ENCODE peak calls at places on chromosome 1, in eight cellular contexts. One of them, this sample, is unnamed.

GRCh38 chr1:45793942-45794604 is 9.3 kb upstream of the MAST2 start:
- DNase-seq in cardiac septum: no peak
- DNase-seq in posterior cingulate gyrus: no peak
- DNase-seq in activated CD8-positive, alpha-beta T cell treated with anti-CD3 and anti-CD28 coated beads for 36 hours: no peak
- DNase-seq in T follicular helper cell: no peak
- DNase-seq in fibroblast of the aortic adventitia: no peak
- DNase-seq in ELF-1: no peak
- DNase-seq in PC-9: no peak
- DNase-seq in this sample: peak

GRCh38 chr1:173580081-173580480 is 22.8 kb downstream of the SLC9C2 start:
- DNase-seq in cardiac septum: no peak
- DNase-seq in posterior cingulate gyrus: no peak
- DNase-seq in activated CD8-positive, alpha-beta T cell treated with anti-CD3 and anti-CD28 coated beads for 36 hours: no peak
- DNase-seq in T follicular helper cell: no peak
- DNase-seq in fibroblast of the aortic adventitia: no peak
- DNase-seq in ELF-1: no peak
- DNase-seq in PC-9: no peak
- DNase-seq in this sample: no peak

GRCh38 chr1:94325379-94326302 is 88.3 kb upstream of the ARHGAP29 start:
- DNase-seq in cardiac septum: no peak
- DNase-seq in posterior cingulate gyrus: no peak
- DNase-seq in activated CD8-positive, alpha-beta T cell treated with anti-CD3 and anti-CD28 coated beads for 36 hours: no peak
- DNase-seq in T follicular helper cell: no peak
- DNase-seq in fibroblast of the aortic adventitia: peak
- DNase-seq in ELF-1: no peak
- DNase-seq in PC-9: peak
- DNase-seq in this sample: no peak

GRCh38 chr1:227895828-227896685 is 51.7 kb downstream of the WNT9A start:
- DNase-seq in cardiac septum: peak
- DNase-seq in posterior cingulate gyrus: peak
- DNase-seq in activated CD8-positive, alpha-beta T cell treated with anti-CD3 and anti-CD28 coated beads for 36 hours: no peak
- DNase-seq in T follicular helper cell: no peak
- DNase-seq in fibroblast of the aortic adventitia: no peak
- DNase-seq in ELF-1: peak
- DNase-seq in PC-9: no peak
- DNase-seq in this sample: peak

GRCh38 chr1:64956733-64957441 is 9.5 kb downstream of the JAK1 start:
- DNase-seq in cardiac septum: no peak
- DNase-seq in posterior cingulate gyrus: no peak
- DNase-seq in activated CD8-positive, alpha-beta T cell treated with anti-CD3 and anti-CD28 coated beads for 36 hours: peak
- DNase-seq in T follicular helper cell: no peak
- DNase-seq in fibroblast of the aortic adventitia: no peak
- DNase-seq in ELF-1: no peak
- DNase-seq in PC-9: no peak
- DNase-seq in this sample: no peak

GRCh38 chr1:246961939-246962373 is 30.2 kb upstream of the AHCTF1 start:
- DNase-seq in cardiac septum: peak
- DNase-seq in posterior cingulate gyrus: no peak
- DNase-seq in activated CD8-positive, alpha-beta T cell treated with anti-CD3 and anti-CD28 coated beads for 36 hours: no peak
- DNase-seq in T follicular helper cell: no peak
- DNase-seq in fibroblast of the aortic adventitia: no peak
- DNase-seq in ELF-1: no peak
- DNase-seq in PC-9: no peak
- DNase-seq in this sample: peak

GRCh38 chr1:60936052-60936619 is 146.2 kb upstream of the NFIA start:
- DNase-seq in cardiac septum: no peak
- DNase-seq in posterior cingulate gyrus: no peak
- DNase-seq in activated CD8-positive, alpha-beta T cell treated with anti-CD3 and anti-CD28 coated beads for 36 hours: no peak
- DNase-seq in T follicular helper cell: no peak
- DNase-seq in fibroblast of the aortic adventitia: peak
- DNase-seq in ELF-1: no peak
- DNase-seq in PC-9: no peak
- DNase-seq in this sample: no peak

GRCh38 chr1:77465922-77466321 is 184.1 kb downstream of the AK5 start:
- DNase-seq in cardiac septum: no peak
- DNase-seq in posterior cingulate gyrus: no peak
- DNase-seq in activated CD8-positive, alpha-beta T cell treated with anti-CD3 and anti-CD28 coated beads for 36 hours: no peak
- DNase-seq in T follicular helper cell: no peak
- DNase-seq in fibroblast of the aortic adventitia: no peak
- DNase-seq in ELF-1: no peak
- DNase-seq in PC-9: no peak
- DNase-seq in this sample: no peak

GRCh38 chr1:214146523-214146922 is 134.4 kb upstream of the SMYD2 start:
- DNase-seq in cardiac septum: no peak
- DNase-seq in posterior cingulate gyrus: no peak
- DNase-seq in activated CD8-positive, alpha-beta T cell treated with anti-CD3 and anti-CD28 coated beads for 36 hours: peak
- DNase-seq in T follicular helper cell: no peak
- DNase-seq in fibroblast of the aortic adventitia: no peak
- DNase-seq in ELF-1: no peak
- DNase-seq in PC-9: no peak
- DNase-seq in this sample: no peak

GRCh38 chr1:54016343-54017282 is 1.4 kb downstream of the LDLRAD1 start:
- DNase-seq in cardiac septum: no peak
- DNase-seq in posterior cingulate gyrus: no peak
- DNase-seq in activated CD8-positive, alpha-beta T cell treated with anti-CD3 and anti-CD28 coated beads for 36 hours: no peak
- DNase-seq in T follicular helper cell: no peak
- DNase-seq in fibroblast of the aortic adventitia: peak
- DNase-seq in ELF-1: peak
- DNase-seq in PC-9: peak
- DNase-seq in this sample: no peak

GRCh38 chr1:5798151-5798730 is 194.0 kb downstream of the NPHP4 start:
- DNase-seq in cardiac septum: no peak
- DNase-seq in posterior cingulate gyrus: peak
- DNase-seq in activated CD8-positive, alpha-beta T cell treated with anti-CD3 and anti-CD28 coated beads for 36 hours: no peak
- DNase-seq in T follicular helper cell: no peak
- DNase-seq in fibroblast of the aortic adventitia: no peak
- DNase-seq in ELF-1: peak
- DNase-seq in PC-9: no peak
- DNase-seq in this sample: no peak

GRCh38 chr1:40036574-40036973 is 4.0 kb upstream of the CAP1 start:
- DNase-seq in cardiac septum: peak
- DNase-seq in posterior cingulate gyrus: peak
- DNase-seq in activated CD8-positive, alpha-beta T cell treated with anti-CD3 and anti-CD28 coated beads for 36 hours: no peak
- DNase-seq in T follicular helper cell: no peak
- DNase-seq in fibroblast of the aortic adventitia: peak
- DNase-seq in ELF-1: no peak
- DNase-seq in PC-9: no peak
- DNase-seq in this sample: no peak

GRCh38 chr1:228308085-228308601 is 98.5 kb downstream of the TRIM11 start:
- DNase-seq in cardiac septum: peak
- DNase-seq in posterior cingulate gyrus: no peak
- DNase-seq in activated CD8-positive, alpha-beta T cell treated with anti-CD3 and anti-CD28 coated beads for 36 hours: no peak
- DNase-seq in T follicular helper cell: no peak
- DNase-seq in fibroblast of the aortic adventitia: no peak
- DNase-seq in ELF-1: no peak
- DNase-seq in PC-9: no peak
- DNase-seq in this sample: no peak

GRCh38 chr1:21882721-21883415 is 54.2 kb downstream of the HSPG2 start:
- DNase-seq in cardiac septum: no peak
- DNase-seq in posterior cingulate gyrus: no peak
- DNase-seq in activated CD8-positive, alpha-beta T cell treated with anti-CD3 and anti-CD28 coated beads for 36 hours: no peak
- DNase-seq in T follicular helper cell: no peak
- DNase-seq in fibroblast of the aortic adventitia: no peak
- DNase-seq in ELF-1: no peak
- DNase-seq in PC-9: no peak
- DNase-seq in this sample: no peak

GRCh38 chr1:3976821-3977220 is 76.7 kb upstream of the C1orf174 start:
- DNase-seq in cardiac septum: no peak
- DNase-seq in posterior cingulate gyrus: peak
- DNase-seq in activated CD8-positive, alpha-beta T cell treated with anti-CD3 and anti-CD28 coated beads for 36 hours: no peak
- DNase-seq in T follicular helper cell: no peak
- DNase-seq in fibroblast of the aortic adventitia: no peak
- DNase-seq in ELF-1: no peak
- DNase-seq in PC-9: no peak
- DNase-seq in this sample: no peak

GRCh38 chr1:26034504-26035202 is 11.3 kb downstream of the SLC30A2 start:
- DNase-seq in cardiac septum: no peak
- DNase-seq in posterior cingulate gyrus: no peak
- DNase-seq in activated CD8-positive, alpha-beta T cell treated with anti-CD3 and anti-CD28 coated beads for 36 hours: no peak
- DNase-seq in T follicular helper cell: no peak
- DNase-seq in fibroblast of the aortic adventitia: no peak
- DNase-seq in ELF-1: no peak
- DNase-seq in PC-9: no peak
- DNase-seq in this sample: peak

GRCh38 chr1:192974701-192975100 is 84.5 kb downstream of the UCHL5 start:
- DNase-seq in cardiac septum: no peak
- DNase-seq in posterior cingulate gyrus: no peak
- DNase-seq in activated CD8-positive, alpha-beta T cell treated with anti-CD3 and anti-CD28 coated beads for 36 hours: no peak
- DNase-seq in T follicular helper cell: no peak
- DNase-seq in fibroblast of the aortic adventitia: no peak
- DNase-seq in ELF-1: no peak
- DNase-seq in PC-9: peak
- DNase-seq in this sample: no peak

GRCh38 chr1:114011796-114012195 is 32.5 kb downstream of the OLFML3 start:
- DNase-seq in cardiac septum: no peak
- DNase-seq in posterior cingulate gyrus: no peak
- DNase-seq in activated CD8-positive, alpha-beta T cell treated with anti-CD3 and anti-CD28 coated beads for 36 hours: no peak
- DNase-seq in T follicular helper cell: no peak
- DNase-seq in fibroblast of the aortic adventitia: peak
- DNase-seq in ELF-1: no peak
- DNase-seq in PC-9: no peak
- DNase-seq in this sample: no peak

GRCh38 chr1:8396912-8397406 is 79.0 kb downstream of the SLC45A1 start:
- DNase-seq in cardiac septum: no peak
- DNase-seq in posterior cingulate gyrus: no peak
- DNase-seq in activated CD8-positive, alpha-beta T cell treated with anti-CD3 and anti-CD28 coated beads for 36 hours: peak
- DNase-seq in T follicular helper cell: no peak
- DNase-seq in fibroblast of the aortic adventitia: peak
- DNase-seq in ELF-1: peak
- DNase-seq in PC-9: peak
- DNase-seq in this sample: peak